ENCODE peak calls at places on chromosome 10, in nine cellular contexts. B is HS-5; F is coronary artery; T is hypothalamus; D is activated CD4-positive, alpha-beta T cell treated with anti-CD3 and anti-CD28 coated beads, Interleukin-2, amount 50 U/mL, for 4 hours; E is Karpas-422; K is fibroblast of gingiva; I is A549; R is renal cortical epithelial cell. Z is an unnamed sample.

GRCh38 chr10:76017733-76018433 is 586.5 kb downstream of the LRMDA start:
- DNase-seq in B (no peak), F (no peak), T (no peak), D (no peak), E (no peak), K (no peak), I (no peak), R (no peak), Z (no peak)

GRCh38 chr10:9157656-9158055 is 1103.2 kb downstream of the GATA3 start:
- DNase-seq in B (no peak), F (no peak), T (no peak), D (no peak), E (no peak), K (no peak), I (no peak), R (no peak), Z (no peak)

GRCh38 chr10:21003240-21003822 is 106.2 kb upstream of the NEBL start:
- DNase-seq in B (no peak), F (no peak), T (no peak), D (no peak), E (no peak), K (no peak), I (no peak), R (no peak), Z (no peak)

GRCh38 chr10:125773702-125774101 is 1.9 kb downstream of the MMP21 start:
- DNase-seq in B (no peak), F (no peak), T (no peak), D (no peak), E (no peak), K (no peak), I (no peak), R (no peak), Z (no peak)

GRCh38 chr10:28914721-28915120 is 237.4 kb downstream of the BAMBI start:
- DNase-seq in B (no peak), F (no peak), T (no peak), D (no peak), E (no peak), K (no peak), I (peak), R (peak), Z (no peak)

GRCh38 chr10:74176380-74177139 is 25.5 kb downstream of the ADK start:
- DNase-seq in B (peak), F (peak), T (peak), D (peak), E (peak), K (peak), I (peak), R (peak), Z (peak)

GRCh38 chr10:29535012-29535777 is 99.6 kb downstream of the SVIL start:
- DNase-seq in B (no peak), F (no peak), T (peak), D (no peak), E (no peak), K (peak), I (peak), R (peak), Z (no peak)

GRCh38 chr10:122688293-122688989 is 11.2 kb downstream of the C10orf120 start:
- DNase-seq in B (no peak), F (no peak), T (no peak), D (no peak), E (no peak), K (no peak), I (peak), R (peak), Z (no peak)

GRCh38 chr10:34664706-34665105 is 150.4 kb downstream of the PARD3 start:
- DNase-seq in B (no peak), F (no peak), T (no peak), D (no peak), E (no peak), K (no peak), I (no peak), R (no peak), Z (no peak)

GRCh38 chr10:72340510-72340895 is 14.2 kb downstream of the DNAJB12 start:
- DNase-seq in B (no peak), F (no peak), T (peak), D (peak), E (peak), K (peak), I (peak), R (no peak), Z (peak)

GRCh38 chr10:77877461-77878344 is 48.9 kb downstream of the DLG5 start:
- DNase-seq in B (no peak), F (no peak), T (no peak), D (no peak), E (peak), K (peak), I (no peak), R (peak), Z (peak)

GRCh38 chr10:119817991-119818888 is 54.4 kb downstream of the MCMBP start:
- DNase-seq in B (peak), F (peak), T (peak), D (no peak), E (no peak), K (peak), I (no peak), R (peak), Z (peak)

GRCh38 chr10:133471300-133472109 is 17.8 kb downstream of the SCART1 start:
- DNase-seq in B (no peak), F (no peak), T (no peak), D (no peak), E (no peak), K (no peak), I (no peak), R (no peak), Z (no peak)

GRCh38 chr10:127163632-127164031 is 32.8 kb downstream of the INSYN2A start:
- DNase-seq in B (no peak), F (no peak), T (no peak), D (no peak), E (no peak), K (peak), I (no peak), R (peak), Z (no peak)

GRCh38 chr10:58839771-58840170 is 327.1 kb downstream of the BICC1 start:
- DNase-seq in B (no peak), F (no peak), T (no peak), D (no peak), E (no peak), K (peak), I (no peak), R (no peak), Z (no peak)

GRCh38 chr10:51389415-51390342 is 309.7 kb downstream of the CSTF2T start:
- DNase-seq in B (peak), F (no peak), T (no peak), D (peak), E (peak), K (peak), I (peak), R (peak), Z (peak)

GRCh38 chr10:128992770-128993169 is 474.3 kb upstream of the MGMT start:
- DNase-seq in B (no peak), F (no peak), T (no peak), D (no peak), E (no peak), K (no peak), I (no peak), R (no peak), Z (no peak)

GRCh38 chr10:125102821-125103220 is 57.5 kb downstream of the CTBP2 start:
- DNase-seq in B (no peak), F (no peak), T (no peak), D (no peak), E (no peak), K (no peak), I (no peak), R (no peak), Z (no peak)

GRCh38 chr10:103493362-103493871 is at the start of gene NEURL1:
- DNase-seq in B (no peak), F (no peak), T (peak), D (peak), E (peak), K (no peak), I (no peak), R (no peak), Z (peak)

GRCh38 chr10:131983780-131984179 is 2.1 kb upstream of the BNIP3 start:
- DNase-seq in B (peak), F (no peak), T (no peak), D (no peak), E (no peak), K (peak), I (peak), R (no peak), Z (no peak)

GRCh38 chr10:8927705-8928104 is 873.2 kb downstream of the GATA3 start:
- DNase-seq in B (no peak), F (no peak), T (no peak), D (no peak), E (no peak), K (no peak), I (no peak), R (no peak), Z (no peak)

GRCh38 chr10:60167056-60167455 is 222.6 kb downstream of the ANK3 start:
- DNase-seq in B (no peak), F (no peak), T (no peak), D (no peak), E (no peak), K (no peak), I (no peak), R (no peak), Z (no peak)

GRCh38 chr10:71078454-71079145 is 133.8 kb upstream of the UNC5B start:
- DNase-seq in B (no peak), F (peak), T (no peak), D (no peak), E (no peak), K (no peak), I (no peak), R (no peak), Z (no peak)

GRCh38 chr10:101840102-101840684 is 3.4 kb downstream of the KCNIP2 start:
- DNase-seq in B (no peak), F (no peak), T (peak), D (no peak), E (peak), K (no peak), I (no peak), R (no peak), Z (peak)

GRCh38 chr10:131920151-131920550 is 19.3 kb downstream of the PPP2R2D start:
- DNase-seq in B (no peak), F (no peak), T (no peak), D (no peak), E (no peak), K (no peak), I (no peak), R (no peak), Z (no peak)

GRCh38 chr10:16989826-16990293 is 139.8 kb downstream of the CUBN start:
- DNase-seq in B (no peak), F (no peak), T (no peak), D (no peak), E (no peak), K (peak), I (no peak), R (no peak), Z (no peak)

GRCh38 chr10:69789164-69789576 is 12.5 kb upstream of the COL13A1 start:
- DNase-seq in B (no peak), F (no peak), T (no peak), D (no peak), E (peak), K (no peak), I (no peak), R (no peak), Z (no peak)

GRCh38 chr10:117615649-117616048 is 73.1 kb downstream of the EMX2 start:
- DNase-seq in B (no peak), F (no peak), T (no peak), D (no peak), E (no peak), K (no peak), I (no peak), R (no peak), Z (no peak)

Z was measured in GM20000.